ENCODE peak calls at places on chromosomes 7 and 10, in four cellular contexts. R, C, F and N are unnamed samples.

GRCh38 chr10:22615819-22616499 is 98.4 kb downstream of the PIP4K2A start:
- DNase-seq in R (peak; percentile 36), F (peak; percentile 84), C (no peak), N (no peak)

GRCh38 chr7:134890246-134891240 is 95.8 kb upstream of the AGBL3 start:
- DNase-seq in C (peak; percentile 51), R (no peak), F (no peak), N (no peak)

GRCh38 chr7:22952306-22953011 is 61.5 kb downstream of the HYCC1 start:
- DNase-seq in R (no peak), C (no peak), F (no peak), N (no peak)

GRCh38 chr10:127375423-127375822 is 173.7 kb upstream of the NPS start:
- DNase-seq in R (no peak), C (no peak), F (no peak), N (no peak)

GRCh38 chr7:114345494-114345893 is 69.1 kb upstream of the FOXP2 start:
- DNase-seq in C (no peak), F (no peak), R (peak; percentile 3), N (no peak)

GRCh38 chr7:18753972-18754610 is 258.5 kb downstream of the HDAC9 start:
- DNase-seq in C (no peak), R (no peak), F (no peak), N (no peak)

GRCh38 chr10:102775973-102776669 is 32.4 kb downstream of the WBP1L start:
- DNase-seq in R (no peak), C (peak; percentile 95), F (no peak), N (peak; percentile 89)

GRCh38 chr10:70331486-70332268 is 47.9 kb upstream of the NPFFR1 start:
- DNase-seq in F (peak; percentile 99), C (peak; percentile 84), R (peak; percentile 98), N (no peak)

GRCh38 chr10:13970967-13971353 is 359.8 kb downstream of the FRMD4A start:
- DNase-seq in R (no peak), C (no peak), F (no peak), N (no peak)

GRCh38 chr7:117202511-117202910 is 120.3 kb downstream of the WNT2 start:
- DNase-seq in F (no peak), C (no peak), R (no peak), N (no peak)

GRCh38 chr10:129462257-129462795 is 4.7 kb upstream of the MGMT start:
- DNase-seq in C (no peak), F (no peak), R (no peak), N (no peak)

GRCh38 chr7:3754488-3755365 is 453.7 kb downstream of the SDK1 start:
- DNase-seq in R (no peak), F (no peak), C (peak; percentile 24), N (no peak)

GRCh38 chr7:92135100-92135429 is 788 bp upstream of the CYP51A1 start:
- DNase-seq in F (no peak), C (peak; percentile 12), R (no peak), N (no peak)

GRCh38 chr10:31574566-31574965 is 255.6 kb downstream of the ZEB1 start:
- DNase-seq in F (no peak), C (no peak), R (no peak), N (no peak)

GRCh38 chr7:27182285-27182827 is 2.7 kb downstream of the HOXA11 start:
- DNase-seq in F (no peak), R (no peak), C (no peak), N (peak; percentile 73)

GRCh38 chr7:44201813-44202212 is 1.0 kb downstream of the YKT6 start:
- DNase-seq in C (no peak), F (no peak), R (no peak), N (no peak)

GRCh38 chr10:132257271-132257670 is 50.5 kb downstream of the STK32C start:
- DNase-seq in F (peak; percentile 49), C (no peak), R (peak; percentile 19), N (no peak)

GRCh38 chr10:122986340-122986739 is 6.1 kb downstream of the PSTK start:
- DNase-seq in C (no peak), F (no peak), R (no peak), N (no peak)

GRCh38 chr10:64036306-64036930 is 515.2 kb downstream of the REEP3 start:
- DNase-seq in C (no peak), R (no peak), F (no peak), N (no peak)

GRCh38 chr7:129501760-129502707 is at the start of gene SMKR1:
- DNase-seq in C (peak; percentile 59), F (peak; percentile 80), R (no peak), N (peak; percentile 82)

GRCh38 chr10:97974108-97974507 is 56.3 kb downstream of the CRTAC1 start:
- DNase-seq in C (no peak), F (peak; percentile 16), R (no peak), N (no peak)

GRCh38 chr10:60930237-60930636 is 13.7 kb downstream of the RHOBTB1 start:
- DNase-seq in R (no peak), C (no peak), F (no peak), N (no peak)

GRCh38 chr7:46545790-46546189 is 624.7 kb upstream of the IGFBP3 start:
- DNase-seq in R (no peak), C (no peak), F (no peak), N (no peak)

GRCh38 chr7:130392456-130392860 is 12.2 kb downstream of the CPA1 start:
- DNase-seq in F (no peak), R (no peak), C (no peak), N (no peak)

GRCh38 chr7:5755704-5756131 is 25.7 kb downstream of the RNF216 start:
- DNase-seq in F (peak; percentile 78), R (peak; percentile 38), C (no peak), N (no peak)

GRCh38 chr7:159141660-159142059 is 3.0 kb downstream of the VIPR2 start:
- DNase-seq in F (no peak), C (peak; percentile 50), R (no peak), N (no peak)

GRCh38 chr10:47325303-47326291 is 3.3 kb downstream of the GDF2 start:
- DNase-seq in C (no peak), F (no peak), R (no peak), N (peak; percentile 46)

GRCh38 chr7:84548366-84549085 is 353.9 kb upstream of the SEMA3A start:
- DNase-seq in F (no peak), C (no peak), R (no peak), N (no peak)

GRCh38 chr7:2644514-2645273 is 12.9 kb downstream of the TTYH3 start:
- DNase-seq in C (no peak), R (no peak), F (no peak), N (no peak)

GRCh38 chr7:21941570-21942224 is 4.0 kb downstream of the CDCA7L start:
- DNase-seq in R (no peak), F (peak; percentile 78), C (no peak), N (no peak)

GRCh38 chr7:123727071-123727837 is 21.5 kb downstream of the WASL start:
- DNase-seq in F (peak; percentile 49), R (no peak), C (no peak), N (no peak)

GRCh38 chr7:50347693-50348092 is 43.2 kb downstream of the IKZF1 start:
- DNase-seq in R (no peak), C (no peak), F (no peak), N (no peak)

GRCh38 chr10:78178940-78179339 is 145.3 kb downstream of the RPS24 start:
- DNase-seq in F (no peak), C (peak; percentile 16), R (no peak), N (peak; percentile 44)

GRCh38 chr7:289756-290553 is at the start of gene FOXL3:
- DNase-seq in C (no peak), R (no peak), F (no peak), N (peak; percentile 75)

GRCh38 chr10:125023269-125023668 is 81.3 kb downstream of the ZRANB1 start:
- DNase-seq in C (peak; percentile 40), F (no peak), R (no peak), N (no peak)

GRCh38 chr10:26486304-26486703 is 48.2 kb downstream of the APBB1IP start:
- DNase-seq in C (peak; percentile 19), R (peak; percentile 35), F (no peak), N (no peak)

GRCh38 chr10:35465601-35466140 is 129.4 kb downstream of the CCNY start:
- DNase-seq in F (no peak), R (no peak), C (no peak), N (no peak)
- H3K4me3 ChIP-seq in F (no peak overlapping the region), R (no peak overlapping the region), C (no peak overlapping the region), N (no peak overlapping the region)

GRCh38 chr7:106781828-106782544 is 83.1 kb upstream of the PIK3CG start:
- DNase-seq in F (no peak), R (no peak), C (no peak), N (no peak)
- H3K4me3 ChIP-seq in F (no peak overlapping the region), R (no peak overlapping the region), C (no peak overlapping the region), N (no peak overlapping the region)

DNA sequence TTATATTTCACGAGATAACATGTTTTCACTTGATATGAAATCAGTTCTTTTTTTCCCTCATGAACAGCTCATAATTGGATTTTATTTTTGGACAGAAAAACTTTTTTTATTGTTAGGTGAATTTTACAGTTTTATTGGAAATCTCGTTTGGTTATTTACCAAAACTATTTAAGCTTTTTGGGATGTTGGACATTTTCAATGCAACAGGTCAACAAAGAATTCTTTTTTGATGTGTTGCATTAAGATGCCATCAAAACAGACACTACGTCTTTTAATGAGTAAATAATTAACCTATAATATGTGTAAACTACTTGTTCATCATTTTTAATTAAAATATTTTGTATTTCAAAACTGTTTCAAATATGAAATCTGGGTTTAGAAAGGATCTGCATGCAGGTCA is 5.3 kb downstream of the KMT2E start:
- DNase-seq in R (no peak), C (no peak), F (no peak), N (no peak)
- H3K4me3 ChIP-seq in R (no peak overlapping the region), C (no peak overlapping the region), F (no peak overlapping the region), N (peak overlapping the region; percentile 8)

GRCh38 chr10:42866115-42866995 is 83.8 kb downstream of the BMS1 start:
- DNase-seq in C (peak; percentile 75), F (peak; percentile 75), R (peak; percentile 7), N (no peak)
- H3K4me3 ChIP-seq in C (peak overlapping the region; percentile 36), F (no peak overlapping the region), R (no peak overlapping the region), N (peak overlapping the region; percentile 39)

GRCh38 chr7:124762611-124763143 is 2.9 kb downstream of the GPR37 start:
- DNase-seq in R (no peak), C (no peak), F (no peak), N (no peak)
- H3K4me3 ChIP-seq in R (no peak overlapping the region), C (no peak overlapping the region), F (no peak overlapping the region), N (no peak overlapping the region)

GRCh38 chr10:130708465-130708864 is 572.3 kb downstream of the GLRX3 start:
- DNase-seq in R (no peak), C (no peak), F (no peak), N (no peak)
- H3K4me3 ChIP-seq in R (no peak overlapping the region), C (no peak overlapping the region), F (no peak overlapping the region), N (no peak overlapping the region)

DNA sequence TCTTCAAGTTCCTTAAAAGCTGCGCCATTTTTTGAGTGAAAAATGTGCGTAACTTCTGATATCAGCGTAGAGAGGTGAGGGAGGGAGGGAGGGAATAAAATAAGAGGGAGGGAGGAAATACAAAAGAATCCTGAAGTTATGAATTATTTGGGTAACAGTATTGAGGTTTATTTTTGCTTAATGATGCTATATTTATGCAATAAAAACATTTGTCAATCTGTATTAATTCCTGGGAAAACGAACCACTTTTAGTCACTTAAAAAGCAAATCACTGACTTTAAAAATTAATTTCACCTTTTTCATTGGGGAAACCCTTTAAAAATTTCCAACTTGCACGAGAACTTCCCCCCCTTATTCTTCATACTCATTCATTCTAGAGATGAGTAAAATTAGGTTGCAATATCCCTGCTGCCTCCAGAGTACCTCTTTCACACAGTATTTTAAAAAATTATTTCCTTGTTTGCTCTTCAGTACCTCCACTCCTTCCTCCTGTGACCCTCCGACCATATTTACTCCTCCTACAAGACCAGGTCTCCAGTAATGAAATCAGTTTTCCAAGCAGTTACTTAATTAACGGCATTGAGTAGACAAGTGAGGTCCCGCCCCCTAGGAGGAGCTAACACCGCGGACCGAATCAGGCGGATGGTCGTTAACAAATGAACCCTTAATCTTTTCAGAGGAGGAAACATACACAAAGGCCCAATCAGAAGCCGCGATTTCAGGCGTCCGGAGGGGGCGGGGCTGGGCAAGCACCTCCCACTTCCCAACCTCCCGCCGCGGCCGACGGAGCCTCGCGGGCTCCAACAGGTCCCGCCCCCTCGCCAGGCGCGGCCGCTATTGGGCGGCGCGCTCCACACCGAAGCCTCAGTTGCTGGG is 521 bp upstream of the TRIM24 start:
- DNase-seq in C (peak; percentile 97), R (peak; percentile 86), F (no peak), N (peak; percentile 98)
- H3K4me3 ChIP-seq in C (peak overlapping the region; percentile 95), R (peak overlapping the region; percentile 66), F (peak overlapping the region; percentile 73), N (peak overlapping the region; percentile 88)